ENCODE peak calls at places on chromosomes 12 and 14, in six cellular contexts. One of them, this sample, is unnamed.

GRCh38 chr12:116155383-116155782 is 122.1 kb downstream of the MED13L start:
- DNase-seq in suprapubic skin: no peak
- DNase-seq in lower lobe of right lung: no peak
- DNase-seq in activated CD8-positive, alpha-beta T cell treated with anti-CD3 and anti-CD28 coated beads for 36 hours: no peak
- DNase-seq in fibroblast of lung: no peak
- DNase-seq in H9: no peak
- DNase-seq in this sample: no peak

GRCh38 chr14:57533214-57533613 is 39.6 kb upstream of the CCDC198 start:
- DNase-seq in fibroblast of lung: peak
- DNase-seq in activated CD8-positive, alpha-beta T cell treated with anti-CD3 and anti-CD28 coated beads for 36 hours: peak
- DNase-seq in H9: no peak
- DNase-seq in suprapubic skin: no peak
- DNase-seq in lower lobe of right lung: no peak
- DNase-seq in this sample: no peak

GRCh38 chr12:3362751-3363150 is 128.3 kb upstream of the PRMT8 start:
- DNase-seq in H9: peak
- DNase-seq in fibroblast of lung: no peak
- DNase-seq in lower lobe of right lung: no peak
- DNase-seq in activated CD8-positive, alpha-beta T cell treated with anti-CD3 and anti-CD28 coated beads for 36 hours: no peak
- DNase-seq in suprapubic skin: no peak
- DNase-seq in this sample: no peak

GRCh38 chr14:90168425-90169105 is 87.8 kb upstream of the PSMC1 start:
- DNase-seq in H9: no peak
- DNase-seq in fibroblast of lung: no peak
- DNase-seq in activated CD8-positive, alpha-beta T cell treated with anti-CD3 and anti-CD28 coated beads for 36 hours: no peak
- DNase-seq in suprapubic skin: no peak
- DNase-seq in lower lobe of right lung: no peak
- DNase-seq in this sample: no peak

GRCh38 chr12:50061172-50061571 is 3.8 kb downstream of the ASIC1 start:
- DNase-seq in H9: no peak
- DNase-seq in fibroblast of lung: no peak
- DNase-seq in suprapubic skin: no peak
- DNase-seq in lower lobe of right lung: no peak
- DNase-seq in activated CD8-positive, alpha-beta T cell treated with anti-CD3 and anti-CD28 coated beads for 36 hours: no peak
- DNase-seq in this sample: no peak

GRCh38 chr14:70810621-70811020 is 1.3 kb upstream of the MAP3K9 start:
- DNase-seq in suprapubic skin: no peak
- DNase-seq in fibroblast of lung: no peak
- DNase-seq in H9: no peak
- DNase-seq in activated CD8-positive, alpha-beta T cell treated with anti-CD3 and anti-CD28 coated beads for 36 hours: no peak
- DNase-seq in lower lobe of right lung: no peak
- DNase-seq in this sample: no peak

GRCh38 chr14:102805454-102805891 is 28.2 kb downstream of the TRAF3 start:
- DNase-seq in suprapubic skin: no peak
- DNase-seq in H9: peak
- DNase-seq in lower lobe of right lung: no peak
- DNase-seq in activated CD8-positive, alpha-beta T cell treated with anti-CD3 and anti-CD28 coated beads for 36 hours: peak
- DNase-seq in fibroblast of lung: no peak
- DNase-seq in this sample: no peak

GRCh38 chr12:96774501-96775256 is 132.4 kb upstream of the NEDD1 start:
- DNase-seq in fibroblast of lung: no peak
- DNase-seq in H9: no peak
- DNase-seq in activated CD8-positive, alpha-beta T cell treated with anti-CD3 and anti-CD28 coated beads for 36 hours: no peak
- DNase-seq in lower lobe of right lung: no peak
- DNase-seq in suprapubic skin: no peak
- DNase-seq in this sample: no peak

GRCh38 chr14:68506021-68506644 is 286.7 kb downstream of the ZFP36L1 start:
- DNase-seq in lower lobe of right lung: no peak
- DNase-seq in activated CD8-positive, alpha-beta T cell treated with anti-CD3 and anti-CD28 coated beads for 36 hours: no peak
- DNase-seq in suprapubic skin: no peak
- DNase-seq in fibroblast of lung: peak
- DNase-seq in H9: no peak
- DNase-seq in this sample: no peak

GRCh38 chr12:63445266-63445665 is 223.0 kb downstream of the DPY19L2 start:
- DNase-seq in lower lobe of right lung: no peak
- DNase-seq in H9: no peak
- DNase-seq in suprapubic skin: no peak
- DNase-seq in activated CD8-positive, alpha-beta T cell treated with anti-CD3 and anti-CD28 coated beads for 36 hours: no peak
- DNase-seq in fibroblast of lung: no peak
- DNase-seq in this sample: no peak

GRCh38 chr14:69471436-69471835 is 13.1 kb upstream of the PLEKHD1 start:
- DNase-seq in lower lobe of right lung: no peak
- DNase-seq in suprapubic skin: no peak
- DNase-seq in fibroblast of lung: no peak
- DNase-seq in H9: no peak
- DNase-seq in activated CD8-positive, alpha-beta T cell treated with anti-CD3 and anti-CD28 coated beads for 36 hours: no peak
- DNase-seq in this sample: no peak

GRCh38 chr12:48795550-48796455 is 6.9 kb upstream of the ADCY6 start:
- DNase-seq in H9: peak
- DNase-seq in suprapubic skin: no peak
- DNase-seq in fibroblast of lung: peak
- DNase-seq in lower lobe of right lung: no peak
- DNase-seq in activated CD8-positive, alpha-beta T cell treated with anti-CD3 and anti-CD28 coated beads for 36 hours: peak
- DNase-seq in this sample: peak

GRCh38 chr12:63753743-63754142 is 26.0 kb upstream of the RXYLT1 start:
- DNase-seq in suprapubic skin: no peak
- DNase-seq in activated CD8-positive, alpha-beta T cell treated with anti-CD3 and anti-CD28 coated beads for 36 hours: no peak
- DNase-seq in fibroblast of lung: no peak
- DNase-seq in lower lobe of right lung: no peak
- DNase-seq in H9: no peak
- DNase-seq in this sample: no peak

GRCh38 chr14:89391123-89391522 is 25.9 kb downstream of the FOXN3 start:
- DNase-seq in fibroblast of lung: no peak
- DNase-seq in H9: no peak
- DNase-seq in activated CD8-positive, alpha-beta T cell treated with anti-CD3 and anti-CD28 coated beads for 36 hours: no peak
- DNase-seq in suprapubic skin: no peak
- DNase-seq in lower lobe of right lung: no peak
- DNase-seq in this sample: no peak

GRCh38 chr12:24780969-24781368 is 167.9 kb downstream of the BCAT1 start:
- DNase-seq in fibroblast of lung: peak
- DNase-seq in lower lobe of right lung: no peak
- DNase-seq in activated CD8-positive, alpha-beta T cell treated with anti-CD3 and anti-CD28 coated beads for 36 hours: no peak
- DNase-seq in H9: no peak
- DNase-seq in suprapubic skin: no peak
- DNase-seq in this sample: no peak

GRCh38 chr12:132288516-132289188 is 40.7 kb downstream of the GALNT9 start:
- DNase-seq in suprapubic skin: no peak
- DNase-seq in H9: no peak
- DNase-seq in activated CD8-positive, alpha-beta T cell treated with anti-CD3 and anti-CD28 coated beads for 36 hours: no peak
- DNase-seq in fibroblast of lung: no peak
- DNase-seq in lower lobe of right lung: peak
- DNase-seq in this sample: no peak

GRCh38 chr12:127556487-127556886 is 710.5 kb upstream of the TMEM132C start:
- DNase-seq in fibroblast of lung: no peak
- DNase-seq in H9: no peak
- DNase-seq in activated CD8-positive, alpha-beta T cell treated with anti-CD3 and anti-CD28 coated beads for 36 hours: no peak
- DNase-seq in suprapubic skin: no peak
- DNase-seq in lower lobe of right lung: no peak
- DNase-seq in this sample: no peak

GRCh38 chr14:38399652-38400051 is 143.8 kb upstream of the CLEC14A start:
- DNase-seq in H9: no peak
- DNase-seq in suprapubic skin: no peak
- DNase-seq in lower lobe of right lung: no peak
- DNase-seq in fibroblast of lung: no peak
- DNase-seq in activated CD8-positive, alpha-beta T cell treated with anti-CD3 and anti-CD28 coated beads for 36 hours: no peak
- DNase-seq in this sample: no peak

GRCh38 chr12:56086608-56087007 is 6.6 kb downstream of the ERBB3 start:
- DNase-seq in fibroblast of lung: no peak
- DNase-seq in suprapubic skin: no peak
- DNase-seq in lower lobe of right lung: no peak
- DNase-seq in H9: no peak
- DNase-seq in activated CD8-positive, alpha-beta T cell treated with anti-CD3 and anti-CD28 coated beads for 36 hours: no peak
- DNase-seq in this sample: no peak

GRCh38 chr12:109631236-109632150 is 57.9 kb downstream of the MVK start:
- DNase-seq in suprapubic skin: no peak
- DNase-seq in H9: no peak
- DNase-seq in lower lobe of right lung: no peak
- DNase-seq in fibroblast of lung: no peak
- DNase-seq in activated CD8-positive, alpha-beta T cell treated with anti-CD3 and anti-CD28 coated beads for 36 hours: no peak
- DNase-seq in this sample: no peak

GRCh38 chr12:6828671-6829531 is 694 bp downstream of the P3H3 start:
- DNase-seq in H9: peak
- DNase-seq in suprapubic skin: no peak
- DNase-seq in fibroblast of lung: peak
- DNase-seq in activated CD8-positive, alpha-beta T cell treated with anti-CD3 and anti-CD28 coated beads for 36 hours: peak
- DNase-seq in lower lobe of right lung: no peak
- DNase-seq in this sample: no peak

GRCh38 chr14:29529418-29529817 is 398.2 kb downstream of the PRKD1 start:
- DNase-seq in activated CD8-positive, alpha-beta T cell treated with anti-CD3 and anti-CD28 coated beads for 36 hours: no peak
- DNase-seq in fibroblast of lung: peak
- DNase-seq in lower lobe of right lung: no peak
- DNase-seq in suprapubic skin: no peak
- DNase-seq in H9: no peak
- DNase-seq in this sample: peak

GRCh38 chr12:104604070-104604994 is 147.6 kb downstream of the CHST11 start:
- DNase-seq in lower lobe of right lung: peak
- DNase-seq in H9: peak
- DNase-seq in fibroblast of lung: peak
- DNase-seq in suprapubic skin: peak
- DNase-seq in activated CD8-positive, alpha-beta T cell treated with anti-CD3 and anti-CD28 coated beads for 36 hours: peak
- DNase-seq in this sample: peak

GRCh38 chr14:55107766-55108554 is 21.1 kb upstream of the LGALS3 start:
- DNase-seq in fibroblast of lung: peak
- DNase-seq in activated CD8-positive, alpha-beta T cell treated with anti-CD3 and anti-CD28 coated beads for 36 hours: peak
- DNase-seq in H9: peak
- DNase-seq in lower lobe of right lung: peak
- DNase-seq in suprapubic skin: peak
- DNase-seq in this sample: no peak

GRCh38 chr14:55279384-55279783 is 8.2 kb downstream of the FBXO34 start:
- DNase-seq in lower lobe of right lung: no peak
- DNase-seq in suprapubic skin: no peak
- DNase-seq in fibroblast of lung: no peak
- DNase-seq in activated CD8-positive, alpha-beta T cell treated with anti-CD3 and anti-CD28 coated beads for 36 hours: no peak
- DNase-seq in H9: no peak
- DNase-seq in this sample: no peak

GRCh38 chr12:117501470-117501869 is 140.0 kb upstream of the NOS1 start:
- DNase-seq in H9: no peak
- DNase-seq in lower lobe of right lung: peak
- DNase-seq in activated CD8-positive, alpha-beta T cell treated with anti-CD3 and anti-CD28 coated beads for 36 hours: no peak
- DNase-seq in fibroblast of lung: no peak
- DNase-seq in suprapubic skin: no peak
- DNase-seq in this sample: no peak

GRCh38 chr12:120168337-120168736 is 26.2 kb downstream of the GCN1 start:
- DNase-seq in activated CD8-positive, alpha-beta T cell treated with anti-CD3 and anti-CD28 coated beads for 36 hours: no peak
- DNase-seq in H9: no peak
- DNase-seq in fibroblast of lung: no peak
- DNase-seq in suprapubic skin: no peak
- DNase-seq in lower lobe of right lung: no peak
- DNase-seq in this sample: no peak

GRCh38 chr14:104722938-104723650 is 935 bp upstream of the ADSS1 start:
- DNase-seq in fibroblast of lung: no peak
- DNase-seq in activated CD8-positive, alpha-beta T cell treated with anti-CD3 and anti-CD28 coated beads for 36 hours: no peak
- DNase-seq in H9: peak
- DNase-seq in lower lobe of right lung: no peak
- DNase-seq in suprapubic skin: no peak
- DNase-seq in this sample: no peak

GRCh38 chr14:99264691-99265090 is 7.3 kb downstream of the BCL11B start:
- DNase-seq in activated CD8-positive, alpha-beta T cell treated with anti-CD3 and anti-CD28 coated beads for 36 hours: peak
- DNase-seq in H9: no peak
- DNase-seq in suprapubic skin: no peak
- DNase-seq in lower lobe of right lung: no peak
- DNase-seq in fibroblast of lung: no peak
- DNase-seq in this sample: no peak

GRCh38 chr12:12747281-12747680 is 30.1 kb downstream of the CDKN1B start:
- DNase-seq in fibroblast of lung: no peak
- DNase-seq in lower lobe of right lung: no peak
- DNase-seq in H9: no peak
- DNase-seq in activated CD8-positive, alpha-beta T cell treated with anti-CD3 and anti-CD28 coated beads for 36 hours: no peak
- DNase-seq in suprapubic skin: no peak
- DNase-seq in this sample: no peak

GRCh38 chr12:27123642-27124041 is 41.3 kb upstream of the C12orf71 start:
- DNase-seq in fibroblast of lung: peak
- DNase-seq in suprapubic skin: no peak
- DNase-seq in lower lobe of right lung: no peak
- DNase-seq in activated CD8-positive, alpha-beta T cell treated with anti-CD3 and anti-CD28 coated beads for 36 hours: no peak
- DNase-seq in H9: no peak
- DNase-seq in this sample: no peak
- TF ChIP-seq CTCF in fibroblast of lung: no peak
- TF ChIP-seq CTCF in suprapubic skin: no peak
- TF ChIP-seq CTCF in lower lobe of right lung: peak
- TF ChIP-seq CTCF in activated CD8-positive, alpha-beta T cell treated with anti-CD3 and anti-CD28 coated beads for 36 hours: no peak
- TF ChIP-seq CTCF in H9: peak
- TF ChIP-seq CTCF in this sample: peak

DNA sequence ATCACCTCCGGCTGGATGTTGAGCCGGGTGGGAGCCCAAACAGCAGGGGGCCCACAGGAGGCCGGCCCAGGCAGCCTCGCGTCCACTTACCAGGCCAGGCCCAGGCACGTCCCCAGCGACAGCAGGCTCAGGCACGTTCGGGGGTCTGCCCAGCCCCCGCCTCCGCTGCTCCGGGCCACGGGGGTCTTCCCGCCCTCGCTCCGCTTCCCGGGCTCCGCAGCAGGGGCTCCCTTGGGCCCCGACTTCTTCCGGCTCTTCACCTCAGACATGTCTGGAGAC is 216 bp downstream of the IKBIP start:
- DNase-seq in suprapubic skin: no peak
- DNase-seq in lower lobe of right lung: no peak
- DNase-seq in activated CD8-positive, alpha-beta T cell treated with anti-CD3 and anti-CD28 coated beads for 36 hours: no peak
- DNase-seq in H9: peak
- DNase-seq in fibroblast of lung: no peak
- DNase-seq in this sample: no peak
- TF ChIP-seq CTCF in suprapubic skin: no peak
- TF ChIP-seq CTCF in lower lobe of right lung: no peak
- TF ChIP-seq CTCF in activated CD8-positive, alpha-beta T cell treated with anti-CD3 and anti-CD28 coated beads for 36 hours: no peak
- TF ChIP-seq CTCF in H9: no peak
- TF ChIP-seq CTCF in fibroblast of lung: peak
- TF ChIP-seq CTCF in this sample: no peak

GRCh38 chr12:122116707-122117535 is 38.4 kb downstream of the MLXIP start:
- DNase-seq in H9: no peak
- DNase-seq in activated CD8-positive, alpha-beta T cell treated with anti-CD3 and anti-CD28 coated beads for 36 hours: no peak
- DNase-seq in suprapubic skin: no peak
- DNase-seq in fibroblast of lung: no peak
- DNase-seq in lower lobe of right lung: peak
- DNase-seq in this sample: no peak
- TF ChIP-seq CTCF in H9: no peak
- TF ChIP-seq CTCF in activated CD8-positive, alpha-beta T cell treated with anti-CD3 and anti-CD28 coated beads for 36 hours: no peak
- TF ChIP-seq CTCF in suprapubic skin: no peak
- TF ChIP-seq CTCF in fibroblast of lung: no peak
- TF ChIP-seq CTCF in lower lobe of right lung: no peak
- TF ChIP-seq CTCF in this sample: no peak

DNA sequence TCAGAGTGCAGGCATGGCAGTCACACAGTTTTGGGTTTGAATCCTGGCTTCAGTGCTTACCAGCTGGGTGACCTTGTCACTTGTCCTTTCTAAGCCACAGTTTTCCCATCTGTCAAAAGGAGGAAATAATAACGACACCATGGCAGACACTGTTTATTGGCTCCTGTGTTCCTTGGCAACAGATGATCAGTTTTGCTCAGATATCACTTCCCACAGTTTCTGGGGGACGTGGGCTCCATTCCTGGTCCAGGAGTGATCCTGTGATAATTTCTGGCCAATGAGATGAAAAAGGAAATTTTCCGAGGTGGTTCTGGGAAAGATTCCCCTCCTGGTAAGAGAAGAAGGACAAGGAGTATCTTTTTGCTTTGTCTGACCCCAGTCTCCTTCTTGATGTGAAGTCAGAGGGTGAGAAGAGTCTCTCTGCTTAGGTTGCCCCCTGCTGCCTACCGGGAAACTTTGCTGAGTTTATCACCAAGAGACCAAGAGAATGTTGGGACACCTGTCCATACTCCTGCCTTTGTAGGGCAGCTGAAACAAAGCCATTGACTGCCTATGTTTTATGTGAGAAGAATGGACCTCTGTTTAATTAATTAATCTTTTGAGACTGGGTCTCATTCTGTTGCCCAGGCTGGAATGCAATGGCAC is 178.9 kb upstream of the NRXN3 start:
- DNase-seq in suprapubic skin: no peak
- DNase-seq in fibroblast of lung: no peak
- DNase-seq in activated CD8-positive, alpha-beta T cell treated with anti-CD3 and anti-CD28 coated beads for 36 hours: no peak
- DNase-seq in lower lobe of right lung: no peak
- DNase-seq in H9: no peak
- DNase-seq in this sample: no peak
- TF ChIP-seq CTCF in suprapubic skin: no peak
- TF ChIP-seq CTCF in fibroblast of lung: no peak
- TF ChIP-seq CTCF in activated CD8-positive, alpha-beta T cell treated with anti-CD3 and anti-CD28 coated beads for 36 hours: no peak
- TF ChIP-seq CTCF in lower lobe of right lung: no peak
- TF ChIP-seq CTCF in H9: peak
- TF ChIP-seq CTCF in this sample: peak